ENCODE peak calls at places on chromosomes 2 and 18, in eight cellular contexts. B, R, S, J, F, P, X and W are unnamed samples.

GRCh38 chr2:69437751-69438154 is 518 bp upstream of the NFU1 start:
- DNase-seq in J (no peak), S (no peak), B (no peak), F (no peak), P (peak), X (peak), R (no peak), W (no peak)

GRCh38 chr2:224401641-224402342 is at the start of gene FAM124B:
- DNase-seq in S (peak), R (peak), X (peak), B (no peak), F (peak), P (peak), J (no peak), W (no peak)

GRCh38 chr18:34726286-34727004 is 16.3 kb downstream of the DTNA start:
- DNase-seq in R (no peak), B (no peak), P (no peak), F (no peak), J (no peak), X (no peak), S (no peak), W (no peak)

GRCh38 chr18:23300211-23300887 is 152.7 kb upstream of the RIOK3 start:
- DNase-seq in P (no peak), J (no peak), X (peak), F (no peak), B (no peak), R (no peak), S (no peak), W (peak)

GRCh38 chr2:235008584-235009044 is 56.8 kb downstream of the SH3BP4 start:
- DNase-seq in R (no peak), B (peak), X (peak), P (no peak), S (no peak), F (no peak), J (peak), W (peak)

GRCh38 chr2:226791056-226791486 is 8.5 kb downstream of the IRS1 start:
- DNase-seq in J (no peak), F (peak), B (no peak), X (peak), S (no peak), P (peak), R (peak), W (peak)

GRCh38 chr2:85584857-85585780 is 888 bp downstream of the VAMP5 start:
- DNase-seq in R (peak), J (peak), S (no peak), F (no peak), B (no peak), X (no peak), P (no peak), W (no peak)

GRCh38 chr2:67137699-67138098 is 259.4 kb upstream of the ETAA1 start:
- DNase-seq in R (no peak), P (no peak), S (no peak), F (no peak), X (no peak), J (no peak), B (no peak), W (no peak)

GRCh38 chr2:160859086-160859485 is 301.1 kb upstream of the TANK start:
- DNase-seq in S (no peak), J (no peak), F (no peak), P (no peak), X (no peak), B (no peak), R (no peak), W (no peak)

GRCh38 chr2:160309585-160309984 is 109.5 kb upstream of the ITGB6 start:
- DNase-seq in R (no peak), X (no peak), F (no peak), B (no peak), J (no peak), S (no peak), P (no peak), W (no peak)

GRCh38 chr18:57973889-57974288 is 70.1 kb upstream of the NEDD4L start:
- DNase-seq in R (no peak), P (no peak), X (no peak), F (no peak), J (no peak), B (no peak), S (no peak), W (no peak)

GRCh38 chr2:54595999-54596903 is 127.2 kb upstream of the EML6 start:
- DNase-seq in P (no peak), X (peak), B (no peak), F (no peak), S (no peak), J (no peak), R (no peak), W (no peak)

GRCh38 chr2:241865957-241866858 is 3.3 kb upstream of the RTP5 start:
- DNase-seq in X (no peak), R (no peak), J (no peak), B (no peak), P (no peak), S (no peak), F (no peak), W (no peak)

GRCh38 chr2:112605926-112606325 is 21.5 kb downstream of the CHCHD5 start:
- DNase-seq in F (no peak), R (no peak), B (no peak), J (no peak), S (no peak), P (no peak), X (no peak), W (no peak)

GRCh38 chr2:2932692-2933305 is 444.8 kb downstream of the EIPR1 start:
- DNase-seq in J (no peak), S (no peak), X (no peak), R (no peak), F (no peak), P (no peak), B (no peak), W (no peak)

GRCh38 chr2:234245945-234246344 is 195.4 kb downstream of the SPP2 start:
- DNase-seq in X (no peak), F (peak), J (peak), B (no peak), R (no peak), S (peak), P (no peak), W (no peak)

GRCh38 chr2:235378261-235378660 is 115.6 kb upstream of the AGAP1 start:
- DNase-seq in R (no peak), F (no peak), X (no peak), J (peak), S (no peak), B (no peak), P (no peak), W (no peak)

GRCh38 chr18:48825101-48825745 is 125.5 kb downstream of the SMAD7 start:
- DNase-seq in S (no peak), X (peak), F (no peak), J (no peak), B (no peak), P (no peak), R (peak), W (peak)

GRCh38 chr2:42877532-42877931 is 85.1 kb upstream of the HAAO start:
- DNase-seq in P (no peak), J (no peak), F (no peak), S (no peak), R (no peak), X (no peak), B (no peak), W (no peak)

GRCh38 chr2:26595146-26595545 is 46.0 kb downstream of the CIB4 start:
- DNase-seq in F (no peak), X (no peak), B (no peak), J (no peak), P (peak), R (peak), S (no peak), W (no peak)

GRCh38 chr18:53629356-53629755 is 595.1 kb downstream of the MBD2 start:
- DNase-seq in S (no peak), R (no peak), B (no peak), P (no peak), X (no peak), F (no peak), J (no peak), W (no peak)

GRCh38 chr2:170550501-170550900 is 164.6 kb upstream of the SP5 start:
- DNase-seq in B (no peak), J (no peak), F (no peak), S (no peak), P (no peak), X (no peak), R (no peak), W (no peak)

GRCh38 chr2:32772623-32773221 is 144.9 kb downstream of the TTC27 start:
- DNase-seq in F (peak), R (no peak), B (peak), J (peak), S (peak), X (no peak), P (no peak), W (peak)

GRCh38 chr2:102657770-102658169 is 38.4 kb downstream of the SLC9A2 start:
- DNase-seq in P (no peak), J (peak), F (no peak), B (no peak), R (no peak), X (no peak), S (no peak), W (no peak)

GRCh38 chr2:5392658-5393057 is 299.5 kb upstream of the SOX11 start:
- DNase-seq in X (no peak), S (no peak), R (no peak), J (no peak), B (no peak), P (no peak), F (peak), W (no peak)

GRCh38 chr2:30714811-30715709 is 92.2 kb downstream of the CAPN13 start:
- DNase-seq in J (no peak), X (no peak), S (no peak), B (no peak), P (no peak), R (no peak), F (no peak), W (no peak)

GRCh38 chr2:30717081-30717650 is 90.1 kb downstream of the CAPN13 start:
- DNase-seq in S (no peak), R (no peak), J (no peak), X (no peak), P (no peak), F (no peak), B (no peak), W (no peak)

GRCh38 chr2:31286961-31287550 is 53.1 kb downstream of the EHD3 start:
- DNase-seq in B (no peak), J (no peak), P (no peak), S (no peak), R (no peak), X (no peak), F (peak), W (no peak)

GRCh38 chr2:207770602-207771404 is 1.1 kb upstream of the FZD5 start:
- DNase-seq in F (no peak), S (no peak), X (peak), B (no peak), P (peak), R (peak), J (no peak), W (no peak)

GRCh38 chr2:73028841-73029240 is 42.7 kb downstream of the SFXN5 start:
- DNase-seq in R (no peak), B (no peak), P (no peak), X (no peak), S (no peak), J (no peak), F (peak), W (no peak)

GRCh38 chr2:2181505-2181904 is 149.6 kb downstream of the MYT1L start:
- DNase-seq in J (no peak), S (no peak), X (peak), P (no peak), B (no peak), F (no peak), R (no peak), W (no peak)

GRCh38 chr2:127084611-127085031 is 22.3 kb downstream of the BIN1 start:
- DNase-seq in F (no peak), B (no peak), R (no peak), X (peak), S (no peak), J (no peak), P (no peak), W (no peak)

GRCh38 chr2:209113030-209113429 is 310.8 kb upstream of the MAP2 start:
- DNase-seq in B (no peak), P (no peak), R (no peak), J (no peak), F (no peak), X (no peak), S (no peak), W (peak)

GRCh38 chr2:101736861-101737291 is 39.4 kb downstream of the MAP4K4 start:
- DNase-seq in S (no peak), X (no peak), R (no peak), J (no peak), B (no peak), F (peak), P (no peak), W (no peak)

GRCh38 chr2:136134126-136134525 is 16.2 kb upstream of the CXCR4 start:
- DNase-seq in P (no peak), B (no peak), R (no peak), J (no peak), F (no peak), X (no peak), S (no peak), W (no peak)

GRCh38 chr2:128441341-128442052 is 122.8 kb upstream of the HS6ST1 start:
- DNase-seq in F (no peak), X (no peak), S (no peak), B (no peak), R (no peak), P (no peak), J (no peak), W (no peak)

GRCh38 chr2:128440666-128441340 is 122.1 kb upstream of the HS6ST1 start:
- DNase-seq in P (peak), S (no peak), F (no peak), X (no peak), J (no peak), R (no peak), B (no peak), W (no peak)

GRCh38 chr2:128442891-128443302 is 124.2 kb upstream of the HS6ST1 start:
- DNase-seq in X (peak), F (no peak), J (no peak), B (no peak), P (peak), R (no peak), S (no peak), W (peak)

GRCh38 chr2:128444044-128444771 is 125.5 kb upstream of the HS6ST1 start:
- DNase-seq in X (no peak), B (no peak), F (no peak), S (no peak), P (peak), R (no peak), J (no peak), W (peak)

GRCh38 chr2:128442053-128442751 is 123.5 kb upstream of the HS6ST1 start:
- DNase-seq in F (no peak), J (no peak), P (peak), R (peak), X (no peak), B (no peak), S (no peak), W (peak)
- H3K4me3 ChIP-seq in F (no peak), J (no peak), P (no peak), R (no peak), X (no peak), B (no peak), S (no peak), W (no peak)

GRCh38 chr2:44549856-44550255 is 188.1 kb downstream of the CAMKMT start:
- DNase-seq in X (no peak), F (peak), R (no peak), B (no peak), S (no peak), P (no peak), J (no peak), W (no peak)

GRCh38 chr2:44547713-44548112 is 186.0 kb downstream of the CAMKMT start:
- DNase-seq in R (no peak), X (no peak), B (no peak), J (no peak), F (no peak), S (no peak), P (peak), W (no peak)

GRCh38 chr2:44550571-44550970 is 188.8 kb downstream of the CAMKMT start:
- DNase-seq in S (no peak), R (no peak), X (no peak), P (no peak), F (no peak), B (no peak), J (no peak), W (no peak)

GRCh38 chr2:44548221-44549098 is 186.7 kb downstream of the CAMKMT start:
- DNase-seq in B (no peak), F (no peak), R (no peak), J (no peak), P (no peak), S (no peak), X (no peak), W (no peak)

DNA sequence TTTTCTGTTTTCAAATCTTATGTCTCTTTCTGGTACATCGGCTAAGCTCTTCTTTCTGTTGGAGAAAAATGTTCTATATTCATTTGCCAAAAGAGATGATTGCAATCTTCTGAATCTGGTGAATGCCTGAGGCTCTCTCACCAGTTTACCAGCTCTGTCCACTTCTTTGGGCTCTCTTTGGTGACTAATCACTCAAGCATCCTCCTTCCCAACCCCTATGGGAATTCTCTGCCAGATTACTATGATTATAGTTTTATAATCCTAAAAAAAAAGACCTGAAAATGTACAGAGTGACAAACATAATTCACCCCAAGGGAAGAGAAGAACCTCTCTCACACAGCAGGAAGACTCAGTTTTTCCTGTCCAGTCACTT is 187.3 kb downstream of the CAMKMT start:
- DNase-seq in F (peak), S (peak), R (no peak), J (peak), X (no peak), P (no peak), B (no peak), W (no peak)
- H3K27ac ChIP-seq in F (peak), S (no peak), R (no peak), J (peak), X (no peak), P (no peak), B (no peak), W (no peak)

GRCh38 chr18:62242955-62243354 is 55.9 kb downstream of the RELCH start:
- DNase-seq in X (no peak), J (no peak), P (no peak), S (no peak), F (no peak), B (no peak), R (no peak), W (no peak)

GRCh38 chr18:62249478-62250097 is 62.5 kb downstream of the RELCH start:
- DNase-seq in F (peak), R (peak), J (peak), X (peak), B (peak), P (peak), S (peak), W (peak)

GRCh38 chr18:62248313-62248712 is 61.3 kb downstream of the RELCH start:
- DNase-seq in B (no peak), F (no peak), J (no peak), S (no peak), P (no peak), X (no peak), R (no peak), W (no peak)

GRCh38 chr18:62245177-62245576 is 58.1 kb downstream of the RELCH start:
- DNase-seq in S (no peak), P (no peak), X (no peak), B (no peak), F (no peak), J (no peak), R (no peak), W (no peak)

GRCh38 chr18:62245699-62246098 is 58.6 kb downstream of the RELCH start:
- DNase-seq in F (no peak), B (no peak), J (no peak), S (no peak), X (no peak), P (no peak), R (no peak), W (no peak)
- TF ChIP-seq CTCF in F (peak), B (peak), J (peak), S (no peak), X (no peak), P (no peak), R (no peak), W (no peak)

GRCh38 chr18:78108587-78108986 is 858.9 kb downstream of the GALR1 start:
- DNase-seq in B (no peak), J (no peak), F (no peak), R (no peak), S (no peak), P (no peak), X (no peak), W (no peak)
- H3K4me3 ChIP-seq in B (no peak), J (no peak), F (no peak), R (no peak), S (no peak), P (no peak), X (no peak), W (no peak)

DNA sequence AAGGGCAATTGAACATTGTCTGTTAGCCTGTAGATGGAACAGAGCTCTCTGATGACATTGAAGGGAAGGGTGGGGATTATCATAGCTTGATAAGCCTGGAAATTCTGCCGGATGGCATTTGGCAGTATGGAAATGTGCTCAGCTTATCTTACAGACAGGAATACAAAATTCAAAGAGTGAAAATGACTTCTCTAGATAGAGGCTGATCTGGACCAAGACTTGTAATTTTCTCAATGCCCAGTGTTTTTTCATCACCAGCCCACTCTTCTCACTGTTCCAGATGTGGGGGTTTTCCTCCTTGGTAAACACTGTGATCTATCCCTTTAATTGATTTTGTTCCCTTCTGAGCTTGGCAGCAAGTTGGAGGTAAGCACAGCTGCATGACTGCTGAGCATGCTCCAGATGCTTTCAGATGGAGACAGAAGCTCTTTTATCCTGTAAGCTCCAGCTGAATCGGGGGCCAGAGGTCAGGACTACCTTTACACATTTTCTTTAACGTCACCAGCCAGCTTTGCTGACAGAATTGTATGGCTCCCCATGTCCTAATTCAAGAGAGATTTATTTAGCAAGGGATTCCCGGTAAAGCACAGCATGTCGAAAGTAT is 287.4 kb upstream of the TCF4 start:
- DNase-seq in F (no peak), P (no peak), B (no peak), S (no peak), X (no peak), J (no peak), R (no peak), W (no peak)
- H3K27ac ChIP-seq in F (no peak), P (no peak), B (no peak), S (no peak), X (no peak), J (no peak), R (no peak), W (no peak)

GRCh38 chr18:51619283-51619682 is 421.8 kb upstream of the MEX3C start:
- DNase-seq in S (no peak), P (no peak), X (no peak), R (no peak), F (no peak), J (no peak), B (no peak), W (no peak)

GRCh38 chr18:51622676-51623075 is 425.2 kb upstream of the MEX3C start:
- DNase-seq in X (no peak), S (no peak), B (no peak), R (no peak), P (no peak), F (no peak), J (no peak), W (peak)

GRCh38 chr18:51623653-51624052 is 426.2 kb upstream of the MEX3C start:
- DNase-seq in X (no peak), J (no peak), R (no peak), B (no peak), P (no peak), S (no peak), F (no peak), W (no peak)

GRCh38 chr18:51624311-51624710 is 426.8 kb upstream of the MEX3C start:
- DNase-seq in S (no peak), F (no peak), X (no peak), P (no peak), J (no peak), B (no peak), R (no peak), W (no peak)

GRCh38 chr18:51621103-51621969 is 423.9 kb upstream of the MEX3C start:
- DNase-seq in S (no peak), R (peak), J (peak), F (peak), P (peak), B (peak), X (peak), W (peak)
- TF ChIP-seq CTCF in S (peak), R (peak), J (peak), F (peak), P (peak), B (peak), X (peak), W (peak)